ENCODE peak calls at places on chromosomes 1 and 21, in eight cellular contexts. W is EH, D is WTC11, B is endothelial cell, T is NCI-H1436, L is GM04503, S is Ammon's horn, J is brain microvascular endothelial cell. X is an unnamed sample.

GRCh38 chr1:17795836-17796645 is 40.9 kb downstream of the ACTL8 start:
- DNase-seq in W (no peak), L (no peak), B (no peak), D (no peak), S (no peak), T (peak; percentile 65), J (no peak), X (no peak)

GRCh38 chr1:244801246-244801645 is 34.2 kb upstream of the COX20 start:
- DNase-seq in L (no peak), W (peak; percentile 26), D (peak; percentile 43), B (peak; percentile 15), J (peak; percentile 12), S (peak; percentile 45), T (no peak), X (no peak)

GRCh38 chr1:113975211-113975895 is 3.9 kb upstream of the OLFML3 start:
- DNase-seq in B (no peak), S (no peak), W (peak; percentile 68), D (no peak), L (peak; percentile 23), T (no peak), J (peak; percentile 9), X (no peak)

GRCh38 chr1:198123146-198123545 is 33.7 kb upstream of the NEK7 start:
- DNase-seq in D (no peak), B (no peak), T (no peak), L (no peak), S (no peak), W (peak; percentile 92), J (peak; percentile 60), X (no peak)

GRCh38 chr1:237393632-237394031 is 351.6 kb downstream of the RYR2 start:
- DNase-seq in S (no peak), L (no peak), D (no peak), B (no peak), J (no peak), T (no peak), W (no peak), X (no peak)

GRCh38 chr1:234069760-234070159 is 165.3 kb downstream of the SLC35F3 start:
- DNase-seq in J (no peak), S (peak; percentile 21), L (no peak), W (peak; percentile 3), D (no peak), T (peak; percentile 52), B (no peak), X (peak; percentile 41)

GRCh38 chr21:32423320-32423719 is 10.8 kb downstream of the EVA1C start:
- DNase-seq in T (no peak), B (no peak), J (peak; percentile 84), W (peak; percentile 95), S (no peak), L (peak; percentile 82), D (no peak), X (no peak)

GRCh38 chr1:156591432-156592157 is at the start of gene NAXE:
- DNase-seq in B (peak; percentile 78), S (peak; percentile 78), D (peak; percentile 81), J (no peak), W (peak; percentile 72), T (peak; percentile 64), L (no peak), X (peak; percentile 73)

GRCh38 chr1:227120827-227121226 is 180.7 kb downstream of the COQ8A start:
- DNase-seq in B (no peak), S (no peak), J (no peak), W (no peak), T (peak; percentile 67), D (peak; percentile 22), L (no peak), X (no peak)

GRCh38 chr1:71045463-71046028 is 2.1 kb downstream of the PTGER3 start:
- DNase-seq in W (no peak), S (no peak), D (no peak), T (no peak), L (no peak), J (no peak), B (no peak), X (no peak)

GRCh38 chr1:117059334-117059677 is 820 bp upstream of the TTF2 start:
- DNase-seq in W (no peak), S (peak; percentile 25), B (peak; percentile 35), L (no peak), J (no peak), T (peak; percentile 34), D (peak; percentile 29), X (no peak)

GRCh38 chr1:115322631-115323030 is 15.4 kb downstream of the NGF start:
- DNase-seq in J (peak; percentile 48), L (no peak), S (no peak), B (no peak), T (no peak), D (no peak), W (peak; percentile 90), X (no peak)

GRCh38 chr1:207421078-207421477 is 33.0 kb upstream of the CR2 start:
- DNase-seq in J (no peak), W (no peak), L (no peak), S (no peak), D (no peak), T (no peak), B (no peak), X (no peak)

GRCh38 chr1:243420968-243421675 is 165.3 kb downstream of the SDCCAG8 start:
- DNase-seq in D (no peak), S (peak; percentile 56), W (peak; percentile 14), T (peak; percentile 43), L (no peak), J (no peak), B (no peak), X (no peak)

GRCh38 chr1:223001653-223002634 is 141.1 kb downstream of the TLR5 start:
- DNase-seq in J (no peak), L (no peak), D (no peak), W (no peak), B (no peak), S (no peak), T (peak; percentile 41), X (no peak)

GRCh38 chr1:44835738-44836675 is 7.0 kb downstream of the PTCH2 start:
- DNase-seq in S (peak; percentile 92), T (peak; percentile 75), B (peak; percentile 88), D (peak; percentile 95), W (peak; percentile 80), J (peak; percentile 71), L (no peak), X (peak; percentile 86)

GRCh38 chr1:110309768-110310167 is 29.4 kb upstream of the RBM15 start:
- DNase-seq in B (no peak), J (peak; percentile 67), S (no peak), D (no peak), W (peak; percentile 91), L (peak; percentile 87), T (no peak), X (no peak)

GRCh38 chr1:1781526-1781903 is 3.2 kb upstream of the NADK start:
- DNase-seq in S (no peak), J (no peak), L (no peak), D (no peak), B (no peak), T (no peak), W (no peak), X (peak; percentile 36)

GRCh38 chr1:27736252-27736651 is 10.5 kb downstream of the FAM76A start:
- DNase-seq in S (no peak), B (no peak), T (no peak), W (no peak), D (no peak), J (no peak), L (no peak), X (no peak)

GRCh38 chr1:51671527-51672325 is 54.8 kb downstream of the OSBPL9 start:
- DNase-seq in J (peak; percentile 92), D (no peak), W (peak; percentile 92), B (no peak), L (no peak), S (no peak), T (no peak), X (no peak)

GRCh38 chr1:53375440-53375839 is 47.6 kb upstream of the LRP8 start:
- DNase-seq in W (no peak), B (no peak), D (peak; percentile 13), T (no peak), J (no peak), L (no peak), S (no peak), X (no peak)

GRCh38 chr1:239676522-239677273 is 290.3 kb downstream of the CHRM3 start:
- DNase-seq in J (no peak), W (no peak), T (no peak), B (no peak), D (no peak), L (no peak), S (no peak), X (no peak)

GRCh38 chr1:234460652-234461051 is 18.3 kb downstream of the TARBP1 start:
- DNase-seq in D (no peak), T (no peak), W (no peak), S (no peak), L (no peak), B (no peak), J (no peak), X (no peak)

GRCh38 chr1:104132386-104132973 is 382.8 kb downstream of the AMY1C start:
- DNase-seq in B (peak; percentile 23), T (peak; percentile 8), D (no peak), W (no peak), L (no peak), S (peak; percentile 15), J (no peak), X (peak; percentile 34)

GRCh38 chr1:213973129-213973528 is 14.6 kb upstream of the PROX1 start:
- DNase-seq in D (no peak), W (no peak), L (no peak), S (no peak), T (no peak), J (no peak), B (no peak), X (no peak)

GRCh38 chr1:6157528-6158174 is 22.5 kb downstream of the CHD5 start:
- DNase-seq in D (no peak), L (no peak), B (no peak), T (peak; percentile 32), J (peak; percentile 47), W (peak; percentile 39), S (peak; percentile 72), X (peak; percentile 70)

GRCh38 chr1:108916788-108917187 is 40.0 kb downstream of the GPSM2 start:
- DNase-seq in T (no peak), S (no peak), L (no peak), B (no peak), D (no peak), W (no peak), J (no peak), X (no peak)

GRCh38 chr1:28309702-28310101 is 19.1 kb upstream of the MED18 start:
- DNase-seq in B (no peak), W (no peak), S (no peak), D (no peak), J (no peak), L (no peak), T (no peak), X (no peak)

GRCh38 chr1:12600880-12601633 is 17.0 kb downstream of the DHRS3 start:
- DNase-seq in D (peak; percentile 71), S (no peak), W (peak; percentile 33), L (no peak), T (peak; percentile 44), J (no peak), B (peak; percentile 71), X (peak; percentile 77)

X was measured in ELF-1.